ENCODE peak calls at places on chromosomes 2 and 18, in eight cellular contexts. N is BJ, G is A549, M is heart right ventricle, C is fibroblast of pulmonary artery, V is sigmoid colon, F is GM20000, Q is neural crest cell. Y is an unnamed sample.

GRCh38 chr2:10331702-10332401 is 29.1 kb downstream of the HPCAL1 start:
- DNase-seq in Q (no peak), C (no peak), F (peak; percentile 78), M (no peak), V (no peak), N (no peak), G (no peak), Y (no peak)

GRCh38 chr2:197606180-197606579 is 69.2 kb downstream of the RFTN2 start:
- DNase-seq in V (no peak), G (no peak), C (no peak), Q (no peak), M (no peak), N (no peak), F (peak; percentile 58), Y (no peak)

GRCh38 chr2:128324008-128324896 is 5.6 kb upstream of the HS6ST1 start:
- DNase-seq in F (no peak), V (peak; percentile 56), C (no peak), M (no peak), Q (no peak), N (no peak), G (no peak), Y (peak; percentile 64)

GRCh38 chr2:73063909-73064875 is 7.3 kb downstream of the SFXN5 start:
- DNase-seq in M (no peak), G (peak; percentile 62), F (no peak), C (peak; percentile 78), Q (no peak), V (no peak), N (peak; percentile 34), Y (no peak)

GRCh38 chr2:134623796-134624195 is 95.0 kb downstream of the TMEM163 start:
- DNase-seq in M (no peak), V (no peak), F (peak; percentile 53), G (no peak), N (no peak), Q (no peak), C (no peak), Y (no peak)

GRCh38 chr2:18545384-18545783 is 15.1 kb downstream of the RDH14 start:
- DNase-seq in V (no peak), F (no peak), M (no peak), C (peak; percentile 33), G (no peak), N (no peak), Q (no peak), Y (no peak)

GRCh38 chr2:164430166-164430783 is 191.0 kb downstream of the GRB14 start:
- DNase-seq in C (peak; percentile 61), V (no peak), G (peak; percentile 5), F (peak; percentile 10), N (no peak), M (peak; percentile 11), Q (peak; percentile 47), Y (no peak)

GRCh38 chr2:197673142-197673541 is 2.2 kb downstream of the RFTN2 start:
- DNase-seq in C (no peak), N (no peak), G (no peak), F (no peak), M (no peak), V (no peak), Q (no peak), Y (no peak)

GRCh38 chr2:139529045-139529444 is 748.9 kb upstream of the NXPH2 start:
- DNase-seq in C (no peak), N (no peak), F (no peak), V (no peak), G (no peak), M (no peak), Q (no peak), Y (no peak)

GRCh38 chr2:66440011-66440542 is 5.2 kb downstream of the MEIS1 start:
- DNase-seq in F (no peak), M (no peak), G (no peak), V (peak; percentile 65), C (peak; percentile 56), N (no peak), Q (no peak), Y (no peak)

GRCh38 chr2:153871231-153872221 is at the start of gene GALNT13:
- DNase-seq in M (no peak), N (no peak), G (peak; percentile 47), V (peak; percentile 70), F (no peak), Q (peak; percentile 74), C (peak; percentile 1), Y (no peak)

GRCh38 chr2:222690564-222691200 is 19.2 kb downstream of the MOGAT1 start:
- DNase-seq in C (peak; percentile 84), G (peak; percentile 87), V (peak; percentile 80), Q (peak; percentile 83), M (peak; percentile 71), F (peak; percentile 88), N (no peak), Y (no peak)

GRCh38 chr18:2555895-2556294 is 15.4 kb downstream of the METTL4 start:
- DNase-seq in C (no peak), F (no peak), G (no peak), N (no peak), V (no peak), Q (no peak), M (no peak), Y (no peak)

GRCh38 chr18:25503567-25504081 is 151.7 kb upstream of the ZNF521 start:
- DNase-seq in G (peak; percentile 1), N (peak; percentile 47), F (no peak), V (peak; percentile 87), M (peak; percentile 63), Q (peak; percentile 13), C (peak; percentile 77), Y (peak; percentile 74)

GRCh38 chr2:54176577-54176976 is 61.2 kb downstream of the ACYP2 start:
- DNase-seq in M (peak; percentile 58), G (no peak), N (no peak), V (peak; percentile 71), Q (peak; percentile 14), F (no peak), C (peak; percentile 75), Y (no peak)

GRCh38 chr2:61900246-61900645 is 5.2 kb upstream of the COMMD1 start:
- DNase-seq in F (no peak), Q (no peak), C (no peak), G (no peak), N (no peak), M (no peak), V (no peak), Y (no peak)

DNA sequence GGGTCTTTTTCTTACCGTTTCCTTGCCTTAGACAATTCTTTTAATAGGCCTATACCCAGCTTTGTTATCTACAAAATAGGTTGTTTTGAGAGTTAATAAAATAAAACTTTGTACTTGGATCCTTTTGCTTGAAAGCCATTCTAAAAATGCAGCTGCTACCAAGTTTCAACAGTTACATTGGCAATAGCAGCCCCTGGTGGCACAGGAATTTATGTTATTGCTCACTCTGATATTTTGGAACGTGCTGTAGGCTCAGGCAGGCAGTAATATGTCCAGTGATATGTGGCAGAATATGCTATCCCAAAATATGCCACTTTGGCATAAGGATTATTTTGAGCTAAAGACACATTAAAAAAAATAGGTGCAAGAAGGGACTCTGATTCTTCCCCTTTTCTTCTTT is 6.7 kb upstream of the COMMD1 start:
- DNase-seq in F (no peak), V (no peak), N (no peak), C (peak; percentile 43), G (no peak), M (no peak), Q (no peak), Y (no peak)
- TF ChIP-seq CTCF in F (peak; percentile 23), V (no peak), N (peak; percentile 58), C (peak; percentile 59), G (peak; percentile 77), M (peak; percentile 8), Q (peak; percentile 51), Y (no peak)

DNA sequence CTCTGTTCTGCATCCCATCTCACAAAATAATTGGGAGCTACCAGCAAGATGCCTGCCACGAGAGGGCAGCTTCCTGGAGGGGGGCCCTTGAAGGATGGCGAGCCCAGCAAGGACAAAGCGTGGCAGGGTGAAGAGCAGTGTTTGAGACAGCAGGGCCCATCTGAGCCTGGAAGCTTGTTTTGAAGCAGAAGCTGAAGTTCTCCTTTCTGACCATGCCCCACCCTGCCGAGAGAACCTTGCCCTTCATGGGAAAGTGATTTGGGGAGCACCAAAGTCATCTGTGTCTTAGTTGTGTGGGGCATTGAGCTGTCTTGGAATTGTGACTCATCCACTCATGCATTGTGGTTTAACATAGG is 216.3 kb downstream of the BCL11A start:
- DNase-seq in N (no peak), C (no peak), V (no peak), Q (no peak), G (no peak), F (peak; percentile 16), M (no peak), Y (no peak)
- TF ChIP-seq CTCF in N (peak; percentile 30), C (no peak), V (no peak), Q (no peak), G (no peak), F (peak; percentile 35), M (peak; percentile 28), Y (no peak)

GRCh38 chr2:535222-535621 is 142.0 kb downstream of the TMEM18 start:
- DNase-seq in Q (no peak), G (no peak), C (no peak), M (no peak), V (no peak), N (no peak), F (no peak), Y (no peak)
- TF ChIP-seq CTCF in Q (peak; percentile 55), G (no peak), C (no peak), M (no peak), V (no peak), N (peak; percentile 10), F (no peak), Y (no peak)

DNA sequence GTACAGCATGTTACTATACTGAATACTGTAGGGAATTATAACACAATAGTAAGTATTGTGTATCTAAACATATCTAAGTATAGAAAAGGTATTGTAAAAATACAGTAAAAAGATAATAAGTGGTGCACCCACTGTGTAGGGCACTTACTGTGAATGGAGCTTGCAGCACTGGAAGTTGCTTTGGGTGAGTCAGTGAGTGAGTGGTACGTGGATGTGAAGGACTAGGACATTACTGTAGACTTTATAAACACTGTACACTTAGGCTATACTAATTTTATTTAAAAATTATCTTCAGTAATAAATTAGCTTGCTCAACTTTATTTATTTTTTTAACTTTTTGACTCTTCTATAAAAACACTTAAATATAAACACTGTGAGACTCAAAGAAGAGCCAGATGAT is 82.6 kb downstream of the MTA3 start:
- DNase-seq in F (no peak), Q (no peak), C (no peak), M (no peak), G (no peak), N (no peak), V (no peak), Y (no peak)
- TF ChIP-seq CTCF in F (no peak), Q (no peak), C (no peak), M (no peak), G (no peak), N (no peak), V (no peak), Y (no peak)